ENCODE peak calls at places on chromosomes 12 and 14, in four cellular contexts. W, X, R and G are unnamed samples.

GRCh38 chr14:73295198-73295796 is 58.0 kb downstream of the PAPLN start:
- DNase-seq in R (no peak), W (no peak), X (no peak), G (no peak)

GRCh38 chr12:117404940-117405339 is 43.5 kb upstream of the NOS1 start:
- DNase-seq in W (no peak), X (no peak), R (no peak), G (no peak)

GRCh38 chr12:9750276-9751203 is 10.2 kb downstream of the CD69 start:
- DNase-seq in W (no peak), R (no peak), X (no peak), G (no peak)

GRCh38 chr12:131123817-131124216 is 170.1 kb downstream of the ADGRD1 start:
- DNase-seq in R (no peak), W (no peak), X (no peak), G (no peak)

GRCh38 chr14:33352821-33353220 is 414.1 kb downstream of the NPAS3 start:
- DNase-seq in W (no peak), X (no peak), R (no peak), G (no peak)

GRCh38 chr12:1277905-1278304 is 286.9 kb downstream of the ERC1 start:
- DNase-seq in W (no peak), R (no peak), X (no peak), G (no peak)

GRCh38 chr14:23057757-23058653 is 685 bp upstream of the CDH24 start:
- DNase-seq in X (peak), W (peak), R (peak), G (no peak)

GRCh38 chr14:68552597-68552996 is 240.3 kb downstream of the ZFP36L1 start:
- DNase-seq in X (no peak), W (no peak), R (no peak), G (no peak)

GRCh38 chr12:2624543-2625266 is 170.1 kb upstream of the FKBP4 start:
- DNase-seq in W (no peak), R (no peak), X (no peak), G (no peak)

GRCh38 chr14:53180272-53181221 is 27.4 kb upstream of the DDHD1 start:
- DNase-seq in X (no peak), W (no peak), R (no peak), G (no peak)

GRCh38 chr12:122896662-122897061 is 738 bp upstream of the VPS37B start:
- DNase-seq in X (no peak), R (no peak), W (no peak), G (no peak)

GRCh38 chr12:20105938-20106337 is 262.4 kb upstream of the PDE3A start:
- DNase-seq in W (no peak), X (no peak), R (no peak), G (no peak)

GRCh38 chr12:71214511-71215285 is 56.9 kb upstream of the TSPAN8 start:
- DNase-seq in X (no peak), R (no peak), W (no peak), G (no peak)

GRCh38 chr12:124609041-124609984 is 41.9 kb upstream of the NCOR2 start:
- DNase-seq in R (peak), W (peak), X (peak), G (no peak)

GRCh38 chr12:77727442-77728001 is 103.2 kb upstream of the NAV3 start:
- DNase-seq in R (no peak), W (no peak), X (no peak), G (no peak)

GRCh38 chr12:54627304-54627703 is 7.4 kb downstream of the LACRT start:
- DNase-seq in W (no peak), X (no peak), R (no peak), G (no peak)

GRCh38 chr14:105502446-105503295 is 11.6 kb downstream of the TEDC1 start:
- DNase-seq in X (peak), W (no peak), R (no peak), G (no peak)

GRCh38 chr14:105503296-105503640 is 12.2 kb downstream of the TEDC1 start:
- DNase-seq in R (no peak), W (no peak), X (peak), G (no peak)

GRCh38 chr14:105507247-105507646 is 16.2 kb downstream of the TEDC1 start:
- DNase-seq in X (peak), R (no peak), W (no peak), G (no peak)

GRCh38 chr14:105503918-105504692 is 13.1 kb downstream of the TEDC1 start:
- DNase-seq in X (peak), W (no peak), R (no peak), G (no peak)

DNA sequence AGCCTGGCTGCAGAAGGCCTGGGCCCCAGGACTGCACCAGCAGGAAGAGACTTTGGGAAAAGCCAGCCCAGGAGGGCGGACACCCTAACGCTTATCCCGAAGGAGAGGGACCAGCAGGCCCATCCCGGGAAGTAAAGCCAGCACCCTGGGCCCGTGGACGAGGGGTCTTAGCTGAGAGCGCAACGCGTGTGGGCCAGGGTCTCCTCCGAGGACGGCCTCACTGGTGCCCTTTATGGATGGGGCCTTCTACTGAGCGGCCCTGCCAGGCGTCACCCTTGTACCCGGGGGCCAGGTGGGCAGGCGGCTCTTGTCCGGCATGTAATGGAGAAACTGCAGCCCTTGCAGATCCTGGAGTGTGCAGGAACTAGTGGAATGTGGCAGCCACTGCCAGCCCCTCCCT is 14.1 kb downstream of the TEDC1 start:
- DNase-seq in R (no peak), W (no peak), X (peak), G (no peak)
- H3K27ac ChIP-seq in R (no peak), W (no peak), X (no peak), G (no peak)

GRCh38 chr14:99195602-99196309 is 76.2 kb downstream of the BCL11B start:
- DNase-seq in W (no peak), R (no peak), X (no peak), G (peak)

GRCh38 chr14:99196310-99196650 is 75.7 kb downstream of the BCL11B start:
- DNase-seq in R (no peak), X (no peak), W (no peak), G (no peak)

GRCh38 chr14:99194736-99195135 is 77.3 kb downstream of the BCL11B start:
- DNase-seq in W (no peak), X (no peak), R (no peak), G (no peak)

GRCh38 chr14:99192823-99193222 is 79.2 kb downstream of the BCL11B start:
- DNase-seq in R (no peak), X (no peak), W (no peak), G (no peak)

GRCh38 chr14:99194136-99194535 is 77.9 kb downstream of the BCL11B start:
- DNase-seq in X (no peak), W (no peak), R (no peak), G (no peak)
- H3K27ac ChIP-seq in X (no peak), W (no peak), R (no peak), G (no peak)

GRCh38 chr14:69797573-69798338 is 715 bp upstream of the SLC10A1 start:
- DNase-seq in X (peak), R (peak), W (no peak), G (no peak)

GRCh38 chr14:69792887-69793421 is 4.1 kb downstream of the SLC10A1 start:
- DNase-seq in W (no peak), R (no peak), X (no peak), G (no peak)

GRCh38 chr14:69796797-69797500 is at the start of gene SLC10A1:
- DNase-seq in X (no peak), R (no peak), W (no peak), G (no peak)

GRCh38 chr14:69798339-69798735 is 1.3 kb upstream of the SLC10A1 start:
- DNase-seq in R (no peak), W (no peak), X (no peak), G (no peak)

DNA sequence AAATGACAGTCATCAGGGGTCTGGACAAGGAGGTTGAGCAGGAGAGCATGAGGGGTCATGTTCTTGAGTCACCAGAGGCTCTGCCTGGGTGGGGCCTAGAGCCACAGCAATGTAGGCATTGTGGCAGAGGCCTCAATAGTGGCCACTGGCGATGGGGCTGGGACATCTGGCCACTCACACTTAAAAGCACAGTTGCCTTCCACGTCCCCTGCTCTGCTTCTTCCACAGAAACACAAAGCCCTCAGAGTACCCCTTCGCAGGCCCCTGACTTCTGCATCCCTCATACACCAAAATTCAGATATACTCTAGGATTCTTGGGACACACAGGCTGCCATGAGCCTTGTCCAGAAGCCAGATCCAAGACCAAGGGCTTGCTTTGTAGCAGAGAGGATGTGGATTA is 2.2 kb downstream of the SLC10A1 start:
- DNase-seq in W (no peak), X (no peak), R (no peak), G (no peak)
- H3K27ac ChIP-seq in W (no peak), X (no peak), R (no peak), G (no peak)

GRCh38 chr12:12731785-12732184 is 14.6 kb downstream of the CDKN1B start:
- DNase-seq in W (no peak), X (no peak), R (no peak), G (no peak)
- H3K27ac ChIP-seq in W (no peak), X (no peak), R (no peak), G (no peak)

DNA sequence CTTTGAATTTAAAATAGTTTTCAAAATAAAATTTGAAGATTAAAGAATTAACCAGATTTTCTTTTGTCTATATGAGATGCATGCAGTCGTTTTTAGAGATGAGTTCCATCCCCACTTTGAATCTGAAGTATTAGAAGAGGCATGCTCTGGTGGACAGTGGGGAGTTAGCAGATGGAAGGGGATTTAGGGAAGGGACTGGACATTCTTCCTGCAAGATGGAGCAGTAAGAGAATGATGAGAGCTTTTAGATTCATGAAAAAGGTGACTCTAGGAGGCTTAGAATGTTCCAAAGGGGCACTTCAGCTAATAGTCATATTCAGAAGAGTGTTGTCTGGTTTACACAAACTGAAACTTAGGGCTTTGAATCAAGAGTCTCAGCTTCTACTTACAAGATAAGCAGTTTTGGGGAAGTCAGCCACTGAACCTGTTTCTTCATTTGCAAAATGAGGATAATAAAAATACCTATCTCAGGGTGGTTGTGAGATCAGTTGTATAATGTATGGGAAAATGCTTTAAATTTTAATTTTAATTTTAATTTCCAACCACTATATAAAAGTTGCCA is 3.7 kb downstream of the ZBTB1 start:
- DNase-seq in X (no peak), R (no peak), W (no peak), G (no peak)
- H3K27ac ChIP-seq in X (no peak), R (no peak), W (no peak), G (no peak)

GRCh38 chr14:90805662-90806548 is 10.3 kb downstream of the TTC7B start:
- DNase-seq in R (no peak), W (no peak), X (no peak), G (no peak)

GRCh38 chr14:90809530-90810312 is 6.5 kb downstream of the TTC7B start:
- DNase-seq in W (no peak), R (no peak), X (no peak), G (no peak)

GRCh38 chr14:90804776-90805391 is 11.3 kb downstream of the TTC7B start:
- DNase-seq in R (no peak), W (no peak), X (no peak), G (no peak)

GRCh38 chr14:90808759-90809529 is 7.3 kb downstream of the TTC7B start:
- DNase-seq in W (no peak), X (no peak), R (no peak), G (no peak)

GRCh38 chr14:90807060-90807459 is 9.2 kb downstream of the TTC7B start:
- DNase-seq in W (no peak), R (no peak), X (no peak), G (no peak)
- H3K27ac ChIP-seq in W (no peak), R (peak), X (no peak), G (no peak)

DNA sequence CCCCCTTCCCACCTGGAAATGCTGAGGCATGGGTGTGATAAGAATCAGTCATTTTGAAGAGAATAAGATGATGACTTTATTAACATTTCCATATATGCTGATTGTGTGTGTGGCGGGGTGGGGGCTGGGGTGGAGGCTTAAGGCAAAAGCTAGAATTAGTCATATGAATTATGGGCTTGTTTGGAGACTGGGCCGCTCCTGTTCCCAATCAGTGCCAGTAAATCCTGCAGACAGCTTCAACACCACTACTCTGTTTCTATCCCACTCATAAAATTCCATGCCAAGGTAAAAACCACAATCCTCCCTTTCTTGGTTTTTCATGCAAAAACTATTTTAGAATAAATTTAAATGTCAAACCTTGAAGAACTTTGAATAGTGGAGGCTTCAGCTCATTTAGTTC is 29.9 kb upstream of the SLC38A2 start:
- DNase-seq in X (no peak), W (no peak), R (no peak), G (no peak)
- H3K27ac ChIP-seq in X (peak), W (peak), R (peak), G (no peak)

GRCh38 chr14:102183922-102184677 is 44.4 kb downstream of the WDR20 start:
- DNase-seq in W (no peak), R (no peak), X (no peak), G (peak)

GRCh38 chr14:102181187-102181586 is 41.5 kb downstream of the WDR20 start:
- DNase-seq in X (no peak), R (no peak), W (no peak), G (no peak)

GRCh38 chr14:102182901-102183619 is 43.4 kb downstream of the WDR20 start:
- DNase-seq in X (no peak), W (no peak), R (no peak), G (no peak)

GRCh38 chr14:102180248-102180998 is 40.7 kb downstream of the WDR20 start:
- DNase-seq in X (no peak), W (no peak), R (no peak), G (no peak)

GRCh38 chr14:102182190-102182589 is 42.5 kb downstream of the WDR20 start:
- DNase-seq in R (no peak), X (no peak), W (no peak), G (no peak)
- H3K27ac ChIP-seq in R (no peak), X (no peak), W (no peak), G (peak)